ENCODE peak calls at places on chromosomes 13 and 19, in four cellular contexts. F, C, B and L are unnamed samples.

GRCh38 chr19:41821003-41821735 is 23.3 kb downstream of the LYPD4 start:
- DNase-seq in B (peak), C (peak), F (peak), L (peak)

GRCh38 chr19:39199025-39199424 is 2.3 kb downstream of the NCCRP1 start:
- DNase-seq in B (peak), F (peak), C (no peak), L (peak)

GRCh38 chr13:21354721-21355120 is 104.4 kb downstream of the ZDHHC20 start:
- DNase-seq in F (no peak), B (no peak), C (no peak), L (no peak)

GRCh38 chr13:102968572-102969228 is 97.5 kb downstream of the SLC10A2 start:
- DNase-seq in F (no peak), B (no peak), C (no peak), L (no peak)

GRCh38 chr13:101514695-101515275 is 62.3 kb downstream of the ITGBL1 start:
- DNase-seq in B (peak), C (no peak), F (peak), L (no peak)

GRCh38 chr13:47216176-47216822 is 319.4 kb upstream of the HTR2A start:
- DNase-seq in B (no peak), F (peak), C (no peak), L (peak)

GRCh38 chr13:74062933-74063332 is 71.3 kb downstream of the KLF12 start:
- DNase-seq in B (no peak), C (peak), F (peak), L (peak)

GRCh38 chr19:28118235-28118634 is 1094.7 kb downstream of the UQCRFS1 start:
- DNase-seq in B (no peak), F (no peak), C (no peak), L (no peak)